ENCODE peak calls at places on chromosomes 1 and 21, in eight cellular contexts. W, E, J, T, C, N, X and O are unnamed samples.

GRCh38 chr1:89206361-89206760 is 7.6 kb upstream of the GBP4 start:
- DNase-seq in W (no peak), E (no peak), J (no peak), T (no peak), C (no peak), N (no peak), X (no peak), O (no peak)

GRCh38 chr1:209783338-209783737 is 1.0 kb downstream of the C1orf74 start:
- DNase-seq in W (no peak), E (no peak), J (no peak), T (no peak), C (no peak), N (no peak), X (no peak), O (no peak)

GRCh38 chr1:32988665-32989064 is 24.1 kb upstream of the RNF19B start:
- DNase-seq in W (no peak), E (no peak), J (no peak), T (no peak), C (no peak), N (no peak), X (no peak), O (no peak)

GRCh38 chr1:109252893-109253802 is 3.8 kb downstream of the CELSR2 start:
- DNase-seq in W (no peak), E (peak; percentile 43), J (peak; percentile 81), T (no peak), C (peak; percentile 46), N (no peak), X (no peak), O (peak; percentile 84)

GRCh38 chr1:5770981-5771765 is 221.1 kb downstream of the NPHP4 start:
- DNase-seq in W (peak; percentile 47), E (peak; percentile 41), J (peak; percentile 70), T (no peak), C (peak; percentile 72), N (no peak), X (no peak), O (no peak)

GRCh38 chr1:41890841-41891311 is 27.8 kb downstream of the HIVEP3 start:
- DNase-seq in W (no peak), E (peak; percentile 68), J (no peak), T (no peak), C (no peak), N (no peak), X (no peak), O (no peak)

GRCh38 chr1:2258996-2259395 is 30.9 kb downstream of the SKI start:
- DNase-seq in W (no peak), E (no peak), J (no peak), T (no peak), C (peak; percentile 35), N (no peak), X (peak; percentile 65), O (no peak)

GRCh38 chr1:33181038-33181861 is 593 bp downstream of the TRIM62 start:
- DNase-seq in W (peak; percentile 61), E (peak; percentile 64), J (peak; percentile 63), T (no peak), C (peak; percentile 84), N (no peak), X (peak; percentile 40), O (peak; percentile 87)

GRCh38 chr1:106755682-106756406 is 300.6 kb upstream of the PRMT6 start:
- DNase-seq in W (no peak), E (no peak), J (no peak), T (no peak), C (no peak), N (no peak), X (no peak), O (no peak)

GRCh38 chr1:59013928-59014279 is 230.1 kb upstream of the JUN start:
- DNase-seq in W (no peak), E (no peak), J (no peak), T (no peak), C (no peak), N (no peak), X (no peak), O (no peak)

GRCh38 chr1:5858844-5859407 is 133.3 kb downstream of the NPHP4 start:
- DNase-seq in W (no peak), E (no peak), J (no peak), T (no peak), C (peak; percentile 72), N (no peak), X (no peak), O (no peak)

GRCh38 chr1:27349784-27350672 is 8.2 kb downstream of the SYTL1 start:
- DNase-seq in W (peak; percentile 60), E (no peak), J (peak; percentile 69), T (no peak), C (peak; percentile 89), N (no peak), X (no peak), O (no peak)

GRCh38 chr1:169163059-169163458 is 56.6 kb downstream of the ATP1B1 start:
- DNase-seq in W (no peak), E (no peak), J (no peak), T (no peak), C (no peak), N (no peak), X (no peak), O (no peak)

GRCh38 chr1:231828182-231828920 is 201.8 kb downstream of the DISC1 start:
- DNase-seq in W (no peak), E (no peak), J (no peak), T (no peak), C (no peak), N (no peak), X (no peak), O (no peak)

DNA sequence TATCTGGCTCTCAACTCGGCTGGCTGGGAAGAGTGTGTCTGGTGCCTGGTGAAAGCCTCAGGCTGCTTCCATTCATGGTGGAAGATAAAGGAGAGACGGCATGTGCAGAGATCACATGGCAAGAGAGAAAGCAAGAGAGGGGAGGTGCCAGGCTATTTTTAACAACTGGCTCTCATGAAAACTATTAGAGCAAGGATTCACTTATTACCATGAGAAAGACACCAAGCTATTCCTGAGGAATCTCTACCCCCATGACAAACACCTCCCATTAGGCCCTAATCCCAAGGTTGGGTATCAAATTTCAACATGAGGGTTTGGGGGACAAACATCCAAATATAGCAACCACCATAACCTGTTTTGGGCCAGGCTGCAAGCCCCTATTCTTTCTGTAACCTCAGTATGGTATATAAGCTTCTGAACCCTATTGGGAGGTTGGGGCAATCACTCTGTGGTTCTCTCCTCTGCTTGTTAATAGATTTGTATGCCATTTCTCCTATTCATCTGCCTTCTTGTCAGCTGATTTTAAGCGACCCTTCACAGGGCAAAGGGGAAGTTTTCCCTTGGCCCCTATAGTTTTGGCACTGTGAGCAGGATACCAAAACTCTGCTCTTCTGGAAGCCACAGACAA is 179.0 kb upstream of the TNR start:
- DNase-seq in W (no peak), E (no peak), J (no peak), T (no peak), C (no peak), N (no peak), X (no peak), O (no peak)
- H3K27ac ChIP-seq in W (no peak overlapping the region), E (no peak overlapping the region), J (no peak overlapping the region), T (no peak overlapping the region), C (no peak overlapping the region), N (no peak overlapping the region), X (no peak overlapping the region), O (no peak overlapping the region)

GRCh38 chr21:34268493-34268892 is 95.3 kb upstream of the KCNE2 start:
- DNase-seq in W (no peak), E (no peak), J (no peak), T (no peak), C (no peak), N (no peak), X (no peak), O (no peak)

GRCh38 chr21:34266322-34266721 is 97.5 kb upstream of the KCNE2 start:
- DNase-seq in W (no peak), E (no peak), J (no peak), T (no peak), C (no peak), N (no peak), X (no peak), O (no peak)

GRCh38 chr21:34261841-34262832 is 101.7 kb upstream of the KCNE2 start:
- DNase-seq in W (no peak), E (no peak), J (no peak), T (no peak), C (no peak), N (no peak), X (no peak), O (no peak)

GRCh38 chr21:34260598-34260997 is 103.2 kb upstream of the KCNE2 start:
- DNase-seq in W (no peak), E (no peak), J (no peak), T (no peak), C (no peak), N (no peak), X (no peak), O (no peak)

GRCh38 chr21:34263629-34264028 is 100.2 kb upstream of the KCNE2 start:
- DNase-seq in W (no peak), E (no peak), J (no peak), T (no peak), C (no peak), N (no peak), X (no peak), O (no peak)
- H3K27me3 ChIP-seq in W (no peaks in the 10 kb centered on the region), E (no peaks in the 10 kb centered on the region), J (no peaks in the 10 kb centered on the region), T (no peaks in the 10 kb centered on the region), C (no peaks in the 10 kb centered on the region), N (no peaks in the 10 kb centered on the region), X (no peaks in the 10 kb centered on the region), O (no peaks in the 10 kb centered on the region)

DNA sequence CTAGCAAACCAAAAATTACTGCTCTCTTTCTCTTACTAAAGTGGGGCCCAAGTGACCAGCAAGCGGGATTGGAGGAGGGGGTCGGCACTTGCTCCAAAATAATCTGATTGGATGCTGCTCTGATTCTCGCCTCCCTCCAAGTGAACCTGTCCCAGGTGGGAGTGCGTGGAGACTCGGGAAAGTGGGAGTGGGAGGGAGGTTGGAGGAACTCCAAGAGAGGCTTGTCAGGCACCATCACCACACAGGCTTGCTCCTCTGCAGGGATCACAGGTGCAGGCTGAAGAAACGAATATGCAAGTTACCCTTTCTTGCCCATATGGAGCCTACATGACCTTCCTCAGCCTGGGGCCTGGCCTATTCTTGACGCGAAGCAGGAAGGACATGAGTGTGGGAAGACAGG is 14.4 kb downstream of the RGS8 start:
- DNase-seq in W (no peak), E (no peak), J (no peak), T (no peak), C (no peak), N (no peak), X (no peak), O (no peak)
- H3K4me1 ChIP-seq in W (peaks cover 58% of the 10 kb centered on the region), E (no peaks in the 10 kb centered on the region), J (peaks cover 12% of the 10 kb centered on the region), T (no peaks in the 10 kb centered on the region), C (no peaks in the 10 kb centered on the region), N (no peaks in the 10 kb centered on the region), X (no peaks in the 10 kb centered on the region), O (no peaks in the 10 kb centered on the region)

DNA sequence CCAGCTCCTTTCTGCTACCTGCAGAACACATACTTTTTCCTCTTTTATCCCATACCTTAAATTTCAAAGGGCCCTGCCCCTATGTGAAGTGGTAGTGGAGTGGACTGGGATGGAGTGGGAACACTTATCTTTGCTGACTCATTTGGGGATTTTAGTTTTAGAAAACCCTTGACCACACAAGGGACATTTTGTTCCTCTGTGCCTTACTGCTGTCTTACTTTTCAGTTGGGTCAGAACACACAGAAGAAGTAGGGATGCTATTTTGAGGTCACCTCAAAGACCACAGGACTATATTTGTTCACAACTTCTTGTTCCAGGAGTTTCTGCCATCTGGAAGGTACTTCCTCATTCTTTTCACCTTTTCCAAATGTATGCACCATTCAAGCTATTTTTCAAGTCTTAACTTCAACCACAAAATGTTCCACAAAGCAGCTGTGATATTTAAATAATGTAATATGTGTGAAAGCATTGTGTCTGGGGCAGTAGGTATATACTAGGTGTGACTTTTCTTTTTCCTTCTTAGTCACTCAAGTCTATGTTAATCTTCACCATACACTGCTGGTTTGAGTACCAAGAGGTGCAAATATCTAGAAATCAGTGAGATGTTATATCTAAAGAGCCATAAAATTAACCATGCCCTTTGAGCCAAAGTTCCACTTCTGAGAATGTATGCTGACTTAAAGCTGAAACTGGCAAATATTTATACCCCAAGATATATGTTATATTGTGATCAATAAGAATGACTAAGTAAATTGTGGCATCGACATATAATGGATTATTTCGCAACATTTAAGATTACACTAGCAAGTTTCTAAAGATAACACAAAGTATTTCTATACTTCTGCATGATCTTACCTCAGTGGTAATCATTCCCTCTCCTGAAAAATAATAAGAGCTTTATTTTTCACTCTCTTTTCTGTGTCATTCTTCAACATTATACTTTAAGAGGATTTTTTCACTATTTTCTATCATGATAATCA is 308.5 kb downstream of the MRPL39 start:
- DNase-seq in W (no peak), E (no peak), J (no peak), T (no peak), C (no peak), N (no peak), X (no peak), O (no peak)
- H3K27ac ChIP-seq in W (no peak overlapping the region), E (no peak overlapping the region), J (no peak overlapping the region), T (no peak overlapping the region), C (peak overlapping the region; percentile 59), N (no peak overlapping the region), X (no peak overlapping the region), O (no peak overlapping the region)